ENCODE peak calls at places on chromosomes 12 and 14, in six cellular contexts. One of them, this sample, is unnamed.

GRCh38 chr14:72856530-72857264 is 37.2 kb downstream of the DPF3 start:
- DNase-seq in astrocyte: no peak
- DNase-seq in stomach: no peak
- DNase-seq in small intestine: no peak
- DNase-seq in CD8-positive, alpha-beta T cell: no peak
- DNase-seq in transverse colon: no peak
- DNase-seq in this sample: no peak

GRCh38 chr12:15853877-15854276 is 28.3 kb upstream of the STRAP start:
- DNase-seq in astrocyte: no peak
- DNase-seq in transverse colon: no peak
- DNase-seq in small intestine: no peak
- DNase-seq in CD8-positive, alpha-beta T cell: no peak
- DNase-seq in stomach: no peak
- DNase-seq in this sample: no peak

GRCh38 chr14:69395929-69396328 is 2.2 kb downstream of the ERH start:
- DNase-seq in small intestine: no peak
- DNase-seq in astrocyte: no peak
- DNase-seq in CD8-positive, alpha-beta T cell: no peak
- DNase-seq in stomach: no peak
- DNase-seq in transverse colon: no peak
- DNase-seq in this sample: no peak

GRCh38 chr12:85253823-85254222 is 26.2 kb upstream of the ALX1 start:
- DNase-seq in small intestine: no peak
- DNase-seq in CD8-positive, alpha-beta T cell: no peak
- DNase-seq in astrocyte: no peak
- DNase-seq in stomach: no peak
- DNase-seq in transverse colon: no peak
- DNase-seq in this sample: no peak

GRCh38 chr12:93943766-93944165 is 204.6 kb upstream of the PLXNC1 start:
- DNase-seq in astrocyte: peak; percentile 15
- DNase-seq in small intestine: peak; percentile 14
- DNase-seq in transverse colon: no peak
- DNase-seq in CD8-positive, alpha-beta T cell: no peak
- DNase-seq in stomach: no peak
- DNase-seq in this sample: no peak

GRCh38 chr12:46674818-46675217 is 151.0 kb downstream of the SLC38A4 start:
- DNase-seq in stomach: no peak
- DNase-seq in CD8-positive, alpha-beta T cell: no peak
- DNase-seq in small intestine: no peak
- DNase-seq in transverse colon: no peak
- DNase-seq in astrocyte: no peak
- DNase-seq in this sample: no peak

GRCh38 chr14:102046337-102047278 is 40.2 kb downstream of the HSP90AA1 start:
- DNase-seq in small intestine: peak; percentile 92
- DNase-seq in CD8-positive, alpha-beta T cell: no peak
- DNase-seq in stomach: peak; percentile 92
- DNase-seq in astrocyte: no peak
- DNase-seq in transverse colon: peak; percentile 90
- DNase-seq in this sample: no peak

GRCh38 chr14:94557327-94557726 is 3.9 kb upstream of the SERPINA4 start:
- DNase-seq in CD8-positive, alpha-beta T cell: no peak
- DNase-seq in astrocyte: no peak
- DNase-seq in stomach: no peak
- DNase-seq in small intestine: no peak
- DNase-seq in transverse colon: no peak
- DNase-seq in this sample: no peak

GRCh38 chr14:88516742-88517418 is 37.9 kb downstream of the PTPN21 start:
- DNase-seq in astrocyte: no peak
- DNase-seq in CD8-positive, alpha-beta T cell: no peak
- DNase-seq in small intestine: peak; percentile 88
- DNase-seq in stomach: no peak
- DNase-seq in transverse colon: peak; percentile 19
- DNase-seq in this sample: no peak

GRCh38 chr14:28769358-28769757 is 2.8 kb downstream of the FOXG1 start:
- DNase-seq in small intestine: no peak
- DNase-seq in transverse colon: no peak
- DNase-seq in stomach: no peak
- DNase-seq in CD8-positive, alpha-beta T cell: no peak
- DNase-seq in astrocyte: no peak
- DNase-seq in this sample: no peak

GRCh38 chr12:63457857-63458256 is 210.4 kb downstream of the DPY19L2 start:
- DNase-seq in small intestine: no peak
- DNase-seq in CD8-positive, alpha-beta T cell: no peak
- DNase-seq in astrocyte: no peak
- DNase-seq in transverse colon: no peak
- DNase-seq in stomach: no peak
- DNase-seq in this sample: no peak

GRCh38 chr12:57477710-57478681 is 1.7 kb downstream of the ARHGAP9 start:
- DNase-seq in transverse colon: no peak
- DNase-seq in CD8-positive, alpha-beta T cell: no peak
- DNase-seq in stomach: no peak
- DNase-seq in astrocyte: peak; percentile 35
- DNase-seq in small intestine: no peak
- DNase-seq in this sample: no peak

GRCh38 chr12:44875417-44875953 is 630 bp downstream of the NELL2 start:
- DNase-seq in stomach: no peak
- DNase-seq in CD8-positive, alpha-beta T cell: no peak
- DNase-seq in transverse colon: no peak
- DNase-seq in astrocyte: no peak
- DNase-seq in small intestine: peak; percentile 23
- DNase-seq in this sample: no peak

GRCh38 chr14:35419429-35419841 is 14.9 kb upstream of the NFKBIA start:
- DNase-seq in transverse colon: no peak
- DNase-seq in stomach: no peak
- DNase-seq in CD8-positive, alpha-beta T cell: no peak
- DNase-seq in small intestine: no peak
- DNase-seq in astrocyte: no peak
- DNase-seq in this sample: no peak

GRCh38 chr12:24038211-24038997 is 88.9 kb upstream of the SOX5 start:
- DNase-seq in astrocyte: no peak
- DNase-seq in stomach: no peak
- DNase-seq in CD8-positive, alpha-beta T cell: no peak
- DNase-seq in transverse colon: no peak
- DNase-seq in small intestine: no peak
- DNase-seq in this sample: no peak

GRCh38 chr14:33475623-33476022 is 475.3 kb downstream of the EGLN3 start:
- DNase-seq in astrocyte: no peak
- DNase-seq in stomach: peak; percentile 47
- DNase-seq in transverse colon: peak; percentile 73
- DNase-seq in CD8-positive, alpha-beta T cell: no peak
- DNase-seq in small intestine: peak; percentile 66
- DNase-seq in this sample: no peak

GRCh38 chr12:102016472-102016871 is 45.3 kb downstream of the WASHC3 start:
- DNase-seq in transverse colon: no peak
- DNase-seq in stomach: no peak
- DNase-seq in CD8-positive, alpha-beta T cell: no peak
- DNase-seq in small intestine: no peak
- DNase-seq in astrocyte: no peak
- DNase-seq in this sample: no peak

GRCh38 chr12:75047885-75048525 is 161.6 kb downstream of the KCNC2 start:
- DNase-seq in CD8-positive, alpha-beta T cell: no peak
- DNase-seq in transverse colon: no peak
- DNase-seq in stomach: no peak
- DNase-seq in astrocyte: no peak
- DNase-seq in small intestine: no peak
- DNase-seq in this sample: no peak

GRCh38 chr12:1776139-1776975 is 44.0 kb upstream of the LRTM2 start:
- DNase-seq in astrocyte: peak; percentile 78
- DNase-seq in CD8-positive, alpha-beta T cell: no peak
- DNase-seq in transverse colon: no peak
- DNase-seq in small intestine: no peak
- DNase-seq in stomach: no peak
- DNase-seq in this sample: no peak

GRCh38 chr14:21501568-21501967 is 9.6 kb downstream of the METTL3 start:
- DNase-seq in astrocyte: no peak
- DNase-seq in CD8-positive, alpha-beta T cell: no peak
- DNase-seq in small intestine: no peak
- DNase-seq in transverse colon: no peak
- DNase-seq in stomach: no peak
- DNase-seq in this sample: no peak

GRCh38 chr12:51904951-51905471 is 2.3 kb upstream of the ACVRL1 start:
- DNase-seq in astrocyte: no peak
- DNase-seq in CD8-positive, alpha-beta T cell: no peak
- DNase-seq in stomach: no peak
- DNase-seq in small intestine: no peak
- DNase-seq in transverse colon: peak; percentile 9
- DNase-seq in this sample: no peak

GRCh38 chr14:55411426-55412389 is at the start of gene ATG14:
- DNase-seq in CD8-positive, alpha-beta T cell: peak; percentile 50
- DNase-seq in transverse colon: peak; percentile 85
- DNase-seq in small intestine: peak; percentile 85
- DNase-seq in astrocyte: peak; percentile 63
- DNase-seq in stomach: peak; percentile 82
- DNase-seq in this sample: peak; percentile 39

GRCh38 chr12:29783773-29784666 is at the start of gene TMTC1:
- DNase-seq in small intestine: no peak
- DNase-seq in CD8-positive, alpha-beta T cell: no peak
- DNase-seq in transverse colon: peak; percentile 45
- DNase-seq in stomach: peak; percentile 51
- DNase-seq in astrocyte: peak; percentile 51
- DNase-seq in this sample: no peak

GRCh38 chr14:29941401-29941800 is 13.8 kb upstream of the PRKD1 start:
- DNase-seq in astrocyte: no peak
- DNase-seq in small intestine: no peak
- DNase-seq in CD8-positive, alpha-beta T cell: no peak
- DNase-seq in transverse colon: no peak
- DNase-seq in stomach: no peak
- DNase-seq in this sample: no peak

GRCh38 chr14:79077096-79077495 is 906.9 kb downstream of the NRXN3 start:
- DNase-seq in CD8-positive, alpha-beta T cell: no peak
- DNase-seq in astrocyte: no peak
- DNase-seq in transverse colon: no peak
- DNase-seq in stomach: no peak
- DNase-seq in small intestine: no peak
- DNase-seq in this sample: no peak

GRCh38 chr14:53233399-53233798 is 80.3 kb upstream of the DDHD1 start:
- DNase-seq in astrocyte: no peak
- DNase-seq in stomach: no peak
- DNase-seq in transverse colon: no peak
- DNase-seq in CD8-positive, alpha-beta T cell: no peak
- DNase-seq in small intestine: no peak
- DNase-seq in this sample: no peak

GRCh38 chr12:482061-482460 is 22.3 kb downstream of the B4GALNT3 start:
- DNase-seq in astrocyte: no peak
- DNase-seq in CD8-positive, alpha-beta T cell: no peak
- DNase-seq in small intestine: no peak
- DNase-seq in transverse colon: no peak
- DNase-seq in stomach: peak; percentile 14
- DNase-seq in this sample: no peak

GRCh38 chr12:48302161-48302896 is 48.4 kb downstream of the ZNF641 start:
- DNase-seq in stomach: no peak
- DNase-seq in small intestine: no peak
- DNase-seq in astrocyte: no peak
- DNase-seq in CD8-positive, alpha-beta T cell: no peak
- DNase-seq in transverse colon: no peak
- DNase-seq in this sample: no peak

GRCh38 chr14:93160353-93160801 is 24.3 kb downstream of the MOAP1 start:
- DNase-seq in CD8-positive, alpha-beta T cell: no peak
- DNase-seq in stomach: no peak
- DNase-seq in small intestine: peak; percentile 21
- DNase-seq in astrocyte: no peak
- DNase-seq in transverse colon: no peak
- DNase-seq in this sample: no peak

GRCh38 chr14:50047274-50047676 is 69.1 kb downstream of the VCPKMT start:
- DNase-seq in CD8-positive, alpha-beta T cell: no peak
- DNase-seq in astrocyte: no peak
- DNase-seq in stomach: peak; percentile 41
- DNase-seq in small intestine: peak; percentile 96
- DNase-seq in transverse colon: peak; percentile 70
- DNase-seq in this sample: no peak

GRCh38 chr12:81077329-81077685 is 572 bp upstream of the ACSS3 start:
- DNase-seq in transverse colon: no peak
- DNase-seq in small intestine: no peak
- DNase-seq in stomach: no peak
- DNase-seq in CD8-positive, alpha-beta T cell: no peak
- DNase-seq in astrocyte: peak; percentile 57
- DNase-seq in this sample: no peak

GRCh38 chr14:104473649-104474574 is 105.7 kb upstream of the C14orf180 start:
- DNase-seq in stomach: no peak
- DNase-seq in transverse colon: no peak
- DNase-seq in CD8-positive, alpha-beta T cell: no peak
- DNase-seq in astrocyte: no peak
- DNase-seq in small intestine: no peak
- DNase-seq in this sample: no peak
- H3K4me3 ChIP-seq in stomach: no peak overlapping the region
- H3K4me3 ChIP-seq in transverse colon: no peak overlapping the region
- H3K4me3 ChIP-seq in CD8-positive, alpha-beta T cell: no peak overlapping the region
- H3K4me3 ChIP-seq in astrocyte: no peak overlapping the region
- H3K4me3 ChIP-seq in small intestine: no peak overlapping the region
- H3K4me3 ChIP-seq in this sample: no peak overlapping the region

GRCh38 chr12:6154730-6155459 is 30.4 kb upstream of the VWF start:
- DNase-seq in CD8-positive, alpha-beta T cell: no peak
- DNase-seq in transverse colon: peak; percentile 27
- DNase-seq in small intestine: no peak
- DNase-seq in stomach: no peak
- DNase-seq in astrocyte: no peak
- DNase-seq in this sample: no peak
- H3K27ac ChIP-seq in CD8-positive, alpha-beta T cell: no peak overlapping the region
- H3K27ac ChIP-seq in transverse colon: no peak overlapping the region
- H3K27ac ChIP-seq in small intestine: peak overlapping the region; percentile 52
- H3K27ac ChIP-seq in stomach: peak overlapping the region; percentile 12
- H3K27ac ChIP-seq in astrocyte: no peak overlapping the region
- H3K27ac ChIP-seq in this sample: peak overlapping the region; percentile 26

GRCh38 chr12:14607561-14607960 is 39.9 kb upstream of the PLBD1 start:
- DNase-seq in CD8-positive, alpha-beta T cell: no peak
- DNase-seq in transverse colon: no peak
- DNase-seq in small intestine: no peak
- DNase-seq in stomach: no peak
- DNase-seq in astrocyte: no peak
- DNase-seq in this sample: no peak
- H3K9me3 ChIP-seq in CD8-positive, alpha-beta T cell: no peaks in the 10 kb centered on the region
- H3K9me3 ChIP-seq in transverse colon: peaks cover 49% of the 10 kb centered on the region
- H3K9me3 ChIP-seq in small intestine: no peaks in the 10 kb centered on the region
- H3K9me3 ChIP-seq in stomach: peaks cover 68% of the 10 kb centered on the region
- H3K9me3 ChIP-seq in astrocyte: peaks cover 3% of the 10 kb centered on the region
- H3K9me3 ChIP-seq in this sample: peaks cover 58% of the 10 kb centered on the region

GRCh38 chr14:96797188-96797942 is at the start of gene VRK1:
- DNase-seq in CD8-positive, alpha-beta T cell: peak; percentile 90
- DNase-seq in small intestine: peak; percentile 97
- DNase-seq in stomach: peak; percentile 97
- DNase-seq in transverse colon: peak; percentile 97
- DNase-seq in astrocyte: peak; percentile 89
- DNase-seq in this sample: peak; percentile 66

GRCh38 chr14:96795443-96795842 is 1.7 kb upstream of the VRK1 start:
- DNase-seq in small intestine: no peak
- DNase-seq in transverse colon: no peak
- DNase-seq in CD8-positive, alpha-beta T cell: no peak
- DNase-seq in astrocyte: no peak
- DNase-seq in stomach: no peak
- DNase-seq in this sample: no peak

GRCh38 chr14:96799489-96800056 is 2.4 kb downstream of the VRK1 start:
- DNase-seq in CD8-positive, alpha-beta T cell: no peak
- DNase-seq in transverse colon: no peak
- DNase-seq in stomach: no peak
- DNase-seq in astrocyte: no peak
- DNase-seq in small intestine: peak; percentile 23
- DNase-seq in this sample: no peak

GRCh38 chr14:96797943-96798349 is 764 bp downstream of the VRK1 start:
- DNase-seq in small intestine: no peak
- DNase-seq in stomach: no peak
- DNase-seq in transverse colon: no peak
- DNase-seq in astrocyte: no peak
- DNase-seq in CD8-positive, alpha-beta T cell: no peak
- DNase-seq in this sample: no peak

GRCh38 chr14:96796851-96797187 is 363 bp upstream of the VRK1 start:
- DNase-seq in small intestine: no peak
- DNase-seq in CD8-positive, alpha-beta T cell: no peak
- DNase-seq in stomach: no peak
- DNase-seq in transverse colon: no peak
- DNase-seq in astrocyte: no peak
- DNase-seq in this sample: no peak
- H3K4me3 ChIP-seq in small intestine: no peak overlapping the region
- H3K4me3 ChIP-seq in CD8-positive, alpha-beta T cell: peak overlapping the region; percentile 73
- H3K4me3 ChIP-seq in stomach: peak overlapping the region; percentile 88
- H3K4me3 ChIP-seq in transverse colon: no peak overlapping the region
- H3K4me3 ChIP-seq in astrocyte: no peak overlapping the region
- H3K4me3 ChIP-seq in this sample: peak overlapping the region; percentile 84

This sample was measured in esophagus squamous epithelium.